ENCODE peak calls at places on chromosomes 5 and 9, in six cellular contexts. H is endothelial cell of umbilical vein, R is hepatic stellate cell, C is nephron progenitor cell, K is AG08395, N is GM23248. B is an unnamed sample.

GRCh38 chr9:2771101-2771500 is 53.8 kb downstream of the KCNV2 start:
- DNase-seq in H (no peak), R (no peak), C (no peak), K (no peak), N (peak), B (no peak)

GRCh38 chr9:120306088-120306487 is 273.9 kb downstream of the CDK5RAP2 start:
- DNase-seq in H (no peak), R (no peak), C (no peak), K (no peak), N (no peak), B (no peak)

GRCh38 chr9:113519401-113520108 is 56.0 kb downstream of the RGS3 start:
- DNase-seq in H (peak), R (no peak), C (no peak), K (peak), N (peak), B (no peak)

GRCh38 chr5:14870347-14871083 is 1.1 kb downstream of the ANKH start:
- DNase-seq in H (peak), R (peak), C (no peak), K (no peak), N (peak), B (no peak)

GRCh38 chr9:92325991-92326500 is 293 bp downstream of the CENPP start:
- DNase-seq in H (no peak), R (peak), C (no peak), K (peak), N (no peak), B (no peak)

GRCh38 chr9:98219794-98220370 is 27.4 kb upstream of the CORO2A start:
- DNase-seq in H (no peak), R (no peak), C (no peak), K (no peak), N (no peak), B (no peak)

GRCh38 chr5:142353093-142353472 is 28.3 kb upstream of the SPRY4 start:
- DNase-seq in H (no peak), R (no peak), C (no peak), K (no peak), N (peak), B (no peak)

GRCh38 chr9:130698514-130698913 is 4.9 kb downstream of the EXOSC2 start:
- DNase-seq in H (no peak), R (no peak), C (no peak), K (no peak), N (peak), B (no peak)

GRCh38 chr5:132405646-132406045 is 36.1 kb downstream of the SLC22A5 start:
- DNase-seq in H (no peak), R (no peak), C (no peak), K (no peak), N (no peak), B (no peak)

GRCh38 chr9:69922646-69923045 is 102.0 kb downstream of the CFAP95 start:
- DNase-seq in H (no peak), R (no peak), C (no peak), K (no peak), N (peak), B (no peak)

GRCh38 chr9:136582977-136583735 is 37.3 kb upstream of the NOTCH1 start:
- DNase-seq in H (no peak), R (no peak), C (no peak), K (no peak), N (no peak), B (no peak)

GRCh38 chr5:176573564-176574296 is 24.6 kb downstream of the CDHR2 start:
- DNase-seq in H (peak), R (peak), C (peak), K (peak), N (peak), B (peak)

GRCh38 chr9:33132249-33132772 is 34.8 kb downstream of the B4GALT1 start:
- DNase-seq in H (peak), R (peak), C (no peak), K (peak), N (peak), B (no peak)

GRCh38 chr5:131747180-131748105 is 49.4 kb downstream of the FNIP1 start:
- DNase-seq in H (no peak), R (no peak), C (no peak), K (peak), N (peak), B (no peak)

GRCh38 chr5:141508808-141509611 is 20.1 kb downstream of the PCDHGC5 start:
- DNase-seq in H (peak), R (peak), C (peak), K (peak), N (peak), B (peak)

GRCh38 chr5:39526914-39527477 is 102.2 kb upstream of the DAB2 start:
- DNase-seq in H (peak), R (no peak), C (no peak), K (peak), N (peak), B (no peak)

GRCh38 chr9:118609355-118610044 is 759.7 kb downstream of the BRINP1 start:
- DNase-seq in H (no peak), R (peak), C (no peak), K (peak), N (peak), B (no peak)

GRCh38 chr5:130720355-130720754 is 444.7 kb downstream of the HINT1 start:
- DNase-seq in H (peak), R (peak), C (peak), K (peak), N (peak), B (no peak)

GRCh38 chr5:178238711-178239592 is 6.3 kb upstream of the PHYKPL start:
- DNase-seq in H (no peak), R (no peak), C (no peak), K (no peak), N (no peak), B (no peak)

GRCh38 chr5:150505041-150505511 is 2.9 kb upstream of the NDST1 start:
- DNase-seq in H (no peak), R (no peak), C (no peak), K (no peak), N (peak), B (no peak)

GRCh38 chr5:2334686-2335085 is 416.8 kb downstream of the IRX2 start:
- DNase-seq in H (no peak), R (no peak), C (peak), K (no peak), N (no peak), B (no peak)

GRCh38 chr5:103354446-103354845 is 95.9 kb downstream of the MACIR start:
- DNase-seq in H (no peak), R (no peak), C (no peak), K (no peak), N (no peak), B (no peak)

GRCh38 chr5:109838157-109838556 is 148.4 kb downstream of the MAN2A1 start:
- DNase-seq in H (no peak), R (no peak), C (no peak), K (no peak), N (no peak), B (no peak)

GRCh38 chr5:11050596-11051304 is 289.7 kb upstream of the DAP start:
- DNase-seq in H (no peak), R (no peak), C (no peak), K (no peak), N (peak), B (no peak)

GRCh38 chr5:74641778-74642542 is 1.4 kb upstream of the ENC1 start:
- DNase-seq in H (peak), R (no peak), C (peak), K (peak), N (peak), B (peak)

GRCh38 chr9:122213589-122214413 is 15.0 kb downstream of the LHX6 start:
- DNase-seq in H (no peak), R (no peak), C (peak), K (no peak), N (peak), B (peak)

GRCh38 chr9:81456431-81456970 is 232.8 kb downstream of the TLE1 start:
- DNase-seq in H (no peak), R (peak), C (no peak), K (peak), N (peak), B (no peak)

GRCh38 chr5:76180817-76181805 is 97.9 kb downstream of the SV2C start:
- DNase-seq in H (no peak), R (no peak), C (no peak), K (no peak), N (no peak), B (no peak)

GRCh38 chr9:82212885-82213284 is 224.3 kb downstream of the SPATA31D1 start:
- DNase-seq in H (no peak), R (no peak), C (no peak), K (no peak), N (no peak), B (no peak)

GRCh38 chr5:173923236-173924104 is 35.3 kb downstream of the CPEB4 start:
- DNase-seq in H (peak), R (peak), C (no peak), K (peak), N (peak), B (no peak)